ENCODE peak calls at places on chromosomes 16 and 17, in nine cellular contexts. U, Z, V, A, Q, M, H, E and W are unnamed samples. For H3K4me1, the result is how much of the 10 kb centered on the place peaks cover.

GRCh38 chr16:50102046-50102756 is 36.4 kb downstream of the HEATR3 start:
- DNase-seq in U (no peak), Z (no peak), V (no peak), A (no peak), Q (no peak), M (no peak), H (peak), E (peak), W (no peak)

GRCh38 chr16:63689068-63689467 is 1432.8 kb downstream of the CDH11 start:
- DNase-seq in U (no peak), Z (peak), V (no peak), A (no peak), Q (no peak), M (no peak), H (no peak), E (no peak), W (no peak)

GRCh38 chr17:74738051-74738996 is 1.3 kb downstream of the RAB37 start:
- DNase-seq in U (peak), Z (no peak), V (peak), A (peak), Q (peak), M (peak), H (no peak), E (no peak), W (peak)

GRCh38 chr16:35745191-35745590 is 2285.8 kb downstream of the TP53TG3F start:
- DNase-seq in U (no peak), Z (no peak), V (no peak), A (no peak), Q (no peak), M (no peak), H (no peak), E (no peak), W (no peak)

GRCh38 chr16:77062878-77063566 is 128.0 kb upstream of the MON1B start:
- DNase-seq in U (no peak), Z (peak), V (no peak), A (no peak), Q (no peak), M (no peak), H (no peak), E (no peak), W (no peak)

GRCh38 chr17:15910791-15911190 is 34.1 kb upstream of the ADORA2B start:
- DNase-seq in U (no peak), Z (no peak), V (no peak), A (no peak), Q (no peak), M (no peak), H (peak), E (peak), W (peak)

GRCh38 chr16:62149646-62150045 is 113.4 kb upstream of the CDH8 start:
- DNase-seq in U (no peak), Z (no peak), V (no peak), A (no peak), Q (no peak), M (no peak), H (peak), E (no peak), W (no peak)

GRCh38 chr17:74822329-74823175 is 37.1 kb downstream of the GRIN2C start:
- DNase-seq in U (peak), Z (no peak), V (no peak), A (no peak), Q (no peak), M (no peak), H (no peak), E (no peak), W (no peak)

GRCh38 chr16:57867000-57867561 is 64.8 kb upstream of the KIFC3 start:
- DNase-seq in U (no peak), Z (no peak), V (no peak), A (no peak), Q (no peak), M (no peak), H (no peak), E (peak), W (no peak)

GRCh38 chr17:82332669-82333278 is 792 bp downstream of the SECTM1 start:
- DNase-seq in U (peak), Z (peak), V (no peak), A (peak), Q (peak), M (no peak), H (peak), E (peak), W (peak)

GRCh38 chr16:52634528-52634927 is 87.6 kb upstream of the TOX3 start:
- DNase-seq in U (no peak), Z (no peak), V (no peak), A (no peak), Q (no peak), M (no peak), H (no peak), E (no peak), W (no peak)

GRCh38 chr17:60154616-60155426 is 5.0 kb downstream of the CA4 start:
- DNase-seq in U (no peak), Z (peak), V (peak), A (no peak), Q (peak), M (no peak), H (peak), E (peak), W (peak)

GRCh38 chr17:41559548-41559947 is 12.3 kb downstream of the KRT9 start:
- DNase-seq in U (no peak), Z (no peak), V (no peak), A (no peak), Q (no peak), M (no peak), H (peak), E (peak), W (no peak)

GRCh38 chr16:89899879-89900481 is 18.7 kb upstream of the MC1R start:
- DNase-seq in U (no peak), Z (no peak), V (no peak), A (no peak), Q (no peak), M (no peak), H (no peak), E (no peak), W (no peak)

GRCh38 chr16:70253291-70254094 is 1.8 kb upstream of the EXOSC6 start:
- DNase-seq in U (no peak), Z (peak), V (peak), A (peak), Q (peak), M (peak), H (peak), E (peak), W (peak)

GRCh38 chr16:3879258-3879886 is 1.1 kb downstream of the CREBBP start:
- DNase-seq in U (peak), Z (no peak), V (no peak), A (peak), Q (peak), M (no peak), H (no peak), E (no peak), W (peak)

GRCh38 chr17:9120471-9120870 is 99.2 kb downstream of the NTN1 start:
- DNase-seq in U (no peak), Z (no peak), V (no peak), A (no peak), Q (no peak), M (no peak), H (no peak), E (no peak), W (no peak)

GRCh38 chr16:64791756-64792155 is 330.1 kb downstream of the CDH11 start:
- DNase-seq in U (no peak), Z (no peak), V (no peak), A (no peak), Q (no peak), M (no peak), H (peak), E (peak), W (no peak)

GRCh38 chr16:54783226-54783625 is 147.4 kb upstream of the IRX5 start:
- DNase-seq in U (no peak), Z (no peak), V (no peak), A (no peak), Q (no peak), M (no peak), H (no peak), E (no peak), W (no peak)

GRCh38 chr17:78416311-78416711 is 37.9 kb downstream of the PGS1 start:
- DNase-seq in U (no peak), Z (peak), V (no peak), A (no peak), Q (no peak), M (no peak), H (peak), E (peak), W (no peak)

GRCh38 chr17:8964801-8965393 is 610 bp downstream of the PIK3R5 start:
- DNase-seq in U (no peak), Z (no peak), V (no peak), A (peak), Q (peak), M (peak), H (no peak), E (no peak), W (no peak)

GRCh38 chr17:28811594-28812135 is 30.9 kb downstream of the FAM222B start:
- DNase-seq in U (no peak), Z (peak), V (no peak), A (no peak), Q (peak), M (no peak), H (peak), E (peak), W (peak)

GRCh38 chr17:64190468-64190867 is 60.5 kb upstream of the ERN1 start:
- DNase-seq in U (no peak), Z (no peak), V (no peak), A (no peak), Q (no peak), M (no peak), H (no peak), E (no peak), W (no peak)

GRCh38 chr17:71118039-71118438 is 948.7 kb downstream of the KCNJ2 start:
- DNase-seq in U (no peak), Z (no peak), V (no peak), A (no peak), Q (peak), M (no peak), H (peak), E (peak), W (peak)

GRCh38 chr17:55394357-55395021 is 27.1 kb downstream of the MMD start:
- DNase-seq in U (no peak), Z (no peak), V (no peak), A (no peak), Q (no peak), M (no peak), H (no peak), E (no peak), W (no peak)

GRCh38 chr16:31105677-31106213 is 2.4 kb upstream of the BCKDK start:
- DNase-seq in U (peak), Z (peak), V (peak), A (peak), Q (peak), M (peak), H (peak), E (no peak), W (peak)

GRCh38 chr16:80391095-80391494 is 149.7 kb upstream of the DYNLRB2 start:
- DNase-seq in U (no peak), Z (no peak), V (no peak), A (no peak), Q (no peak), M (no peak), H (no peak), E (no peak), W (no peak)

GRCh38 chr16:67161595-67162058 is 1.9 kb downstream of the FBXL8 start:
- DNase-seq in U (peak), Z (no peak), V (no peak), A (no peak), Q (no peak), M (no peak), H (no peak), E (no peak), W (peak)

GRCh38 chr16:15403392-15403995 is 7.9 kb downstream of the MPV17L start:
- DNase-seq in U (no peak), Z (no peak), V (no peak), A (no peak), Q (no peak), M (no peak), H (peak), E (no peak), W (peak)

GRCh38 chr17:82917656-82918345 is 78.0 kb upstream of the ZNF750 start:
- DNase-seq in U (no peak), Z (peak), V (no peak), A (peak), Q (peak), M (peak), H (no peak), E (peak), W (peak)

GRCh38 chr17:28726396-28726911 is 421 bp upstream of the TLCD1 start:
- DNase-seq in U (no peak), Z (no peak), V (peak), A (peak), Q (peak), M (peak), H (peak), E (peak), W (peak)

GRCh38 chr17:78532922-78533640 is 44.1 kb downstream of the DNAH17 start:
- DNase-seq in U (no peak), Z (peak), V (no peak), A (no peak), Q (no peak), M (no peak), H (peak), E (peak), W (peak)

GRCh38 chr17:31743767-31744166 is 115.3 kb downstream of the COPRS start:
- DNase-seq in U (no peak), Z (no peak), V (no peak), A (no peak), Q (no peak), M (no peak), H (peak), E (peak), W (no peak)

GRCh38 chr16:52751035-52751434 is 204.1 kb upstream of the TOX3 start:
- DNase-seq in U (no peak), Z (no peak), V (no peak), A (no peak), Q (no peak), M (no peak), H (no peak), E (no peak), W (no peak)

GRCh38 chr16:57475711-57476339 is 10.5 kb downstream of the DOK4 start:
- DNase-seq in U (no peak), Z (peak), V (peak), A (peak), Q (no peak), M (peak), H (peak), E (peak), W (peak)

GRCh38 chr16:54447606-54448440 is 161.2 kb upstream of the IRX3 start:
- DNase-seq in U (no peak), Z (no peak), V (no peak), A (no peak), Q (no peak), M (no peak), H (peak), E (peak), W (peak)

GRCh38 chr17:59377410-59377809 is 46.0 kb downstream of the YPEL2 start:
- DNase-seq in U (no peak), Z (peak), V (no peak), A (no peak), Q (no peak), M (no peak), H (peak), E (peak), W (no peak)

GRCh38 chr16:57030346-57030902 is 41.1 kb downstream of the NLRC5 start:
- DNase-seq in U (no peak), Z (no peak), V (no peak), A (no peak), Q (no peak), M (no peak), H (no peak), E (no peak), W (no peak)

GRCh38 chr17:5706835-5707234 is 122.5 kb upstream of the NLRP1 start:
- DNase-seq in U (peak), Z (peak), V (peak), A (peak), Q (peak), M (peak), H (peak), E (peak), W (peak)

GRCh38 chr17:2062571-2063183 is 7.8 kb downstream of the HIC1 start:
- DNase-seq in U (no peak), Z (peak), V (no peak), A (no peak), Q (no peak), M (no peak), H (peak), E (peak), W (no peak)
- H3K4me1 ChIP-seq in U (half or more), Z (under half), V (under half), A (under half), Q (under half), M (under half), H (half or more), E (half or more), W (under half)

DNA sequence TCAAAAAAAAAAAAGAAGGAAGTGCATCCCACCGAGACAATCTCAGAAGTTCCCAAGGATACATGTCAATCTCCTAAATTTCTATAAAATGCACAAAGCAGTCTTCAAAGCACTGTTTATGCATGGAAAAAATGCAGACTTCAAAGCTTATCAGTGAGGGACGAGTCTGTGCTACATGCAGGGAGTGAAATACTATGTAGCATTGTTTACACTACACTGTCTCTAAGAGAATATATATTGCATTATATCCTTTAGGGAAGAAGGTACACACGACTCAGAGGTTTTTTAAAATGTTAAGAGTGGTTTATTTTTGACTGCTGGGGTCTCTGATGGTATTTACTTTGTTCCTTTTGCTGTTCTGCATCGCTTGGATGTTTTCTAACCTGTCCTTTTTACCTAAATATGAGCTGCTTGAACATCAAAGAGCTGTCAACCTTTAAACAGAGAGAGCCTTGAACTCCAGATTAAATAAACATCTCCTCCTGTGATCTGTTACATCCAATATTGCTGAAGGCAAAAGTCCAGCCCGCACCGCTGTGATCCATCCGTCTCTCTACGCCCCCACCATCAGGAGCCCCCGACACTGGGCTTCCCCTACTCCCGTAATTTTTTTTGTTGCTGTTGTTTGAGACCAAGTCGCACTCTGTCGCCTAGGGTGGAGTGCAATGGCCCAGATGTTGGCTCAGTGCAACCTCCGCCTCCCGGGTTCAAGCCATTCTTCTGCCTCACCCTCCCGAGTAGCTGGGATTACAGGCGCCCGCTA is 1.4 kb downstream of the FBXO31 start:
- DNase-seq in U (no peak), Z (no peak), V (no peak), A (no peak), Q (no peak), M (no peak), H (no peak), E (no peak), W (no peak)
- H3K4me1 ChIP-seq in U (half or more), Z (under half), V (under half), A (under half), Q (half or more), M (under half), H (under half), E (under half), W (under half)

DNA sequence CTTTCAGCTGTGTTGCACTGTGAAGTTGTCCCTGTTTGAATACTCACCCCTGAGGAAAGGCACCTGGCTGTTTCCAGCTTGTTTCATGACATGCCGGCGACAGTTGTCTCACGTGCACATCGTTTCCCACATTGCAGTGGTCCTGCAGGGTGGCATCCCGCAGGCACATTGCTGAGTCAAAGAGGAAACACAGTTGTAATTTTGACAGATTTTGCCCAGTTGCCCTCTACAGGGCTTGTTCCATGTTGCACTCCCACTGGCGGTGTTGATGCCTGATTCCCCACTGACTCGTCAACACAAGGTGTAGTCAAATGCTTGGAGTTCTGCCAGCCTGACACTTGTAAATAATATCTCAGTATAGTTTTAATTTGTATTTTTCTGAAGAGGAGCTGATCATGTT is 23.8 kb downstream of the EPN2 start:
- DNase-seq in U (no peak), Z (peak), V (no peak), A (no peak), Q (no peak), M (no peak), H (no peak), E (no peak), W (peak)
- H3K4me1 ChIP-seq in U (half or more), Z (under half), V (under half), A (under half), Q (under half), M (under half), H (under half), E (under half), W (under half)

DNA sequence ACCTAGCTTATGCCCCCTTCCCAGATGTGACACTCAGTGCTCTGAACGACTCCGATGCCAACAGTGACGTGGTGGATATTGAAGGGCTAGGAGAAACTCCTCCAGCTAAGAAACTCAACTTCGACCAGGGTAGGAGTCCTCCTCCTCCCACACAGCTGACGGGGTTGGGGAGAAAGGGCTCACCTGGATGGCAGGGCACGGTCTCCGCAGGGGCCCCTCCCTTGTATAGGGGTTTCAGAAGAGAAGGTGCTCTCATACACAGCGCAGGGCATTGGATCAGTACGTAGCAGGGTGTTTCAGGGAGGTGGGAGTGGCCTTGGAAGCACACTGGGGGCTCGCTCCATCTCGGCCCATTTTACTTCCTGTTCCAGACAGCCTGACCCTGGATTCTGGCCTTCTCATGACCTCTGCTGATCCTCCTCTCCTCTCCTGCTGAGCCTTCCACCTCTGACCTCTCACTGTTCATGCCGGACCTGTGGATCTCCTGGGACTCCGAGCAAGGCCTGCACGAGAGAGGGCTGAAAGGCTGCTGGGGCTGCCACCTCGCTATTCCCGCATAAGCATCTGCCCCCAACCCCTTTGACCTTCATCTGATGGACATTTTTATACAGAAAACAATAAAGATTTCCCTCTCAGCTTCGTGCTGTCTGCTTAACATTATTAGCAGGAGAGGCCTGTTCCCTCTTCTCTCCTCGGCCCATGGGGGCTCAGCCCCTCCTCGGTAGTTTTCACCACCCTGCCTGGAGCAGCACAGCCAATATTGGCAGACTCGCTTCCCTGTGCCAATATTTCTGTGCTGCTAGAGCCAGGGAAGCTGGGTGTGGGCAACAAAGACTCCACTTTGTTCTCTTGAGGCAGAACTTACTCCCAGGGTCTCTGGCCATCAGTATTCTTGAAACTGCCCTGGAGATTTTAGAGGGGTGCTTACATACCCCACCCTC is 4.7 kb downstream of the RNASEK start:
- DNase-seq in U (no peak), Z (no peak), V (no peak), A (no peak), Q (no peak), M (no peak), H (no peak), E (no peak), W (no peak)
- H3K4me1 ChIP-seq in U (half or more), Z (half or more), V (under half), A (half or more), Q (under half), M (half or more), H (under half), E (under half), W (under half)

GRCh38 chr16:68469728-68470460 is 21.6 kb upstream of the SMPD3 start:
- DNase-seq in U (no peak), Z (peak), V (no peak), A (no peak), Q (no peak), M (no peak), H (no peak), E (no peak), W (no peak)

GRCh38 chr16:68475071-68475470 is 26.8 kb upstream of the SMPD3 start:
- DNase-seq in U (no peak), Z (no peak), V (no peak), A (no peak), Q (no peak), M (no peak), H (no peak), E (no peak), W (peak)

GRCh38 chr16:68470461-68471150 is 22.3 kb upstream of the SMPD3 start:
- DNase-seq in U (peak), Z (no peak), V (no peak), A (no peak), Q (peak), M (no peak), H (no peak), E (no peak), W (no peak)

GRCh38 chr16:68473358-68474064 is 25.2 kb upstream of the SMPD3 start:
- DNase-seq in U (no peak), Z (peak), V (no peak), A (no peak), Q (no peak), M (no peak), H (no peak), E (no peak), W (no peak)

GRCh38 chr16:68472581-68472980 is 24.3 kb upstream of the SMPD3 start:
- DNase-seq in U (no peak), Z (no peak), V (no peak), A (no peak), Q (no peak), M (no peak), H (no peak), E (no peak), W (no peak)
- H3K4me1 ChIP-seq in U (under half), Z (under half), V (under half), A (under half), Q (under half), M (under half), H (under half), E (under half), W (under half)